ENCODE peak calls at places on chromosomes 6 and 20, in four cellular contexts. One of them, this sample, is unnamed.

GRCh38 chr20:56815796-56816195 is 186.7 kb downstream of the TFAP2C start:
- DNase-seq in astrocyte: no peak
- DNase-seq in mesendoderm: no peak
- DNase-seq in WERI-Rb-1: no peak
- DNase-seq in this sample: no peak

GRCh38 chr6:123677897-123678296 is 41.1 kb upstream of the TRDN start:
- DNase-seq in WERI-Rb-1: no peak
- DNase-seq in mesendoderm: peak; percentile 10
- DNase-seq in astrocyte: no peak
- DNase-seq in this sample: no peak

GRCh38 chr20:14817121-14817520 is 479.7 kb upstream of the FLRT3 start:
- DNase-seq in mesendoderm: no peak
- DNase-seq in WERI-Rb-1: no peak
- DNase-seq in astrocyte: no peak
- DNase-seq in this sample: no peak

GRCh38 chr6:150775400-150775799 is 90.1 kb upstream of the MTHFD1L start:
- DNase-seq in astrocyte: peak; percentile 63
- DNase-seq in mesendoderm: no peak
- DNase-seq in WERI-Rb-1: no peak
- DNase-seq in this sample: no peak

GRCh38 chr20:50750145-50750671 is 18.8 kb downstream of the PARD6B start:
- DNase-seq in mesendoderm: no peak
- DNase-seq in astrocyte: no peak
- DNase-seq in WERI-Rb-1: no peak
- DNase-seq in this sample: no peak

GRCh38 chr6:155310596-155310995 is 3.7 kb downstream of the TFB1M start:
- DNase-seq in astrocyte: peak; percentile 30
- DNase-seq in WERI-Rb-1: no peak
- DNase-seq in mesendoderm: no peak
- DNase-seq in this sample: no peak

GRCh38 chr6:16737389-16737788 is 23.9 kb downstream of the ATXN1 start:
- DNase-seq in WERI-Rb-1: no peak
- DNase-seq in astrocyte: peak; percentile 71
- DNase-seq in mesendoderm: peak; percentile 13
- DNase-seq in this sample: no peak

GRCh38 chr6:89623749-89624148 is 14.8 kb downstream of the LYRM2 start:
- DNase-seq in WERI-Rb-1: no peak
- DNase-seq in astrocyte: no peak
- DNase-seq in mesendoderm: no peak
- DNase-seq in this sample: no peak

GRCh38 chr6:166872431-166873139 is 83.8 kb downstream of the RNASET2 start:
- DNase-seq in astrocyte: no peak
- DNase-seq in mesendoderm: peak; percentile 35
- DNase-seq in WERI-Rb-1: no peak
- DNase-seq in this sample: no peak
- H3K27ac ChIP-seq in astrocyte: no peak overlapping the region
- H3K27ac ChIP-seq in mesendoderm: no peak overlapping the region
- H3K27ac ChIP-seq in WERI-Rb-1: no peak overlapping the region
- H3K27ac ChIP-seq in this sample: no peak overlapping the region

GRCh38 chr6:13355969-13356368 is 27.6 kb upstream of the TBC1D7 start:
- DNase-seq in WERI-Rb-1: no peak
- DNase-seq in astrocyte: no peak
- DNase-seq in mesendoderm: no peak
- DNase-seq in this sample: no peak
- H3K4me3 ChIP-seq in WERI-Rb-1: no peak overlapping the region
- H3K4me3 ChIP-seq in astrocyte: peak overlapping the region; percentile 33
- H3K4me3 ChIP-seq in mesendoderm: no peak overlapping the region
- H3K4me3 ChIP-seq in this sample: peak overlapping the region; percentile 22

DNA sequence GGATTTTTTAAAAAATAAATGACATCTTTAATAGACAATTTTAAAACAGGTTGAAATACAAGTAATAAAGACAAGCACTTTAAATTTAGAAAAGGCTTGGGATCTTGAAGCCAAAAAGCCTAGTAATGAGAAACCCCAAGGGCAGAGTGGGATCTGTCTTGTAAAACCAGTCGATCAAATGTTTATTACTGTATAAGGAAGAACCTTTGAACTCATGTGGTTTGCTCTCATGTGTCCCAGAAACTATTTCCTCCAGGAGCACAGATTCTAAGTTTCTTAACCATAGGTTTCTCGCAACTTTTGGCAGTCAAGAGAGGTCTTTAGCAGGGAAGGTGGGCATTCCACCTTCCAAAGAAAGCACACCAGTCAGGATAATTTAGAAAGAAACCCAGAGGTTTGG is 541.7 kb upstream of the BTBD3 start:
- DNase-seq in astrocyte: no peak
- DNase-seq in WERI-Rb-1: no peak
- DNase-seq in mesendoderm: no peak
- DNase-seq in this sample: no peak
- H3K27ac ChIP-seq in astrocyte: no peak overlapping the region
- H3K27ac ChIP-seq in WERI-Rb-1: no peak overlapping the region
- H3K27ac ChIP-seq in mesendoderm: no peak overlapping the region
- H3K27ac ChIP-seq in this sample: no peak overlapping the region

DNA sequence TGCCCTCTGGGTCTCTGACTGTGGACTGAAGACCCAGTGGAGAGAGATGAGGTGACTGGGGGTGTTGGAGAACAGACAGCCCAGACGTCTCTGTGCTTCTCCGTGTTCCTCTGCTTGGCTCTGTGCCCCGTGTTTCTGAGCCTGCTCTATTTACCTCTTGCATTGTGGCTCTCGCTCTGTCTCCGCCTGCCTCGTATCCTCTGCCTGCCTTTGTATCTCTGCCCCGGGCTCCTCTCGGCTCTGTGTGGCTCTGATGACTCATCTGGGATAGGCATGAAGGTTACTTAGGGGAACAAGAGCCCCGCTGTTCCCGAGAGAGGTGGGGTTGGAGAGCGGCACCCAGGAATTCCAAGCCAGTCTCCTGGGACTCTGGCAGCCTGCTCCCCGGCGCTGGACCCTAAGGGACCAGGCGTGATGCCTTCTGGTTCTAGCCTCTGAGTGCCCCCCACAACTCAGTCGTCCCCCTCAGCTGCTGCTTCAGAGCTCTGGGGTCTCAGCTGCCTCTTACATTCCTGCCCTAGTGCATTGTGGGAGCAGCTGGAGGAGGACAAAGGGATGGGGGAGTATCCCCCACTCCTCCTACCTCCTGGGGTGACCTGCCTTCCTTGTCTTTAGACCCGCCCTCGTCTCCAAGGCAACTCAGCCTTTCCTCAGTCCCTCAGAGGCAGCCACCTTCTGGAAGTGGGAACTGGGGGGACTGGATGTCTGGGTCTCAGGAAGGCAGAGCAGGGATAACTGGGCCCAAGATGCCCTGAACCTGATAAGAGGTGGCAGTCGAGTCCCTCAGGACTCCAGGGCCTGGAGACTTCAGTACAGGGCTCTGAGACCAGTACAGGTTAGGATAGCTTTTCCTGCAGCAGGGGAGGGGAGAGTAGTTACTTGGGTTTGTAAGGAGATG is 1.9 kb downstream of the DDR1 start:
- DNase-seq in mesendoderm: peak; percentile 94
- DNase-seq in astrocyte: peak; percentile 65
- DNase-seq in WERI-Rb-1: peak; percentile 83
- DNase-seq in this sample: peak; percentile 51
- H3K4me3 ChIP-seq in mesendoderm: peak overlapping the region; percentile 9
- H3K4me3 ChIP-seq in astrocyte: peak overlapping the region; percentile 64
- H3K4me3 ChIP-seq in WERI-Rb-1: peak overlapping the region; percentile 5
- H3K4me3 ChIP-seq in this sample: peak overlapping the region; percentile 68

GRCh38 chr6:14382381-14383236 is 265.0 kb downstream of the CD83 start:
- DNase-seq in mesendoderm: no peak
- DNase-seq in astrocyte: no peak
- DNase-seq in WERI-Rb-1: no peak
- DNase-seq in this sample: no peak
- H3K27ac ChIP-seq in mesendoderm: no peak overlapping the region
- H3K27ac ChIP-seq in astrocyte: no peak overlapping the region
- H3K27ac ChIP-seq in WERI-Rb-1: no peak overlapping the region
- H3K27ac ChIP-seq in this sample: no peak overlapping the region

GRCh38 chr20:45833030-45833882 is at the start of gene SNX21:
- DNase-seq in astrocyte: peak; percentile 92
- DNase-seq in WERI-Rb-1: peak; percentile 82
- DNase-seq in mesendoderm: peak; percentile 88
- DNase-seq in this sample: no peak

GRCh38 chr20:45834797-45835161 is 1.2 kb downstream of the SNX21 start:
- DNase-seq in WERI-Rb-1: no peak
- DNase-seq in mesendoderm: no peak
- DNase-seq in astrocyte: no peak
- DNase-seq in this sample: no peak

GRCh38 chr20:45836841-45837240 is 3.2 kb downstream of the SNX21 start:
- DNase-seq in mesendoderm: no peak
- DNase-seq in WERI-Rb-1: no peak
- DNase-seq in astrocyte: no peak
- DNase-seq in this sample: no peak

GRCh38 chr20:45833883-45834796 is 541 bp downstream of the SNX21 start:
- DNase-seq in WERI-Rb-1: peak; percentile 80
- DNase-seq in astrocyte: peak; percentile 44
- DNase-seq in mesendoderm: peak; percentile 79
- DNase-seq in this sample: peak; percentile 46

DNA sequence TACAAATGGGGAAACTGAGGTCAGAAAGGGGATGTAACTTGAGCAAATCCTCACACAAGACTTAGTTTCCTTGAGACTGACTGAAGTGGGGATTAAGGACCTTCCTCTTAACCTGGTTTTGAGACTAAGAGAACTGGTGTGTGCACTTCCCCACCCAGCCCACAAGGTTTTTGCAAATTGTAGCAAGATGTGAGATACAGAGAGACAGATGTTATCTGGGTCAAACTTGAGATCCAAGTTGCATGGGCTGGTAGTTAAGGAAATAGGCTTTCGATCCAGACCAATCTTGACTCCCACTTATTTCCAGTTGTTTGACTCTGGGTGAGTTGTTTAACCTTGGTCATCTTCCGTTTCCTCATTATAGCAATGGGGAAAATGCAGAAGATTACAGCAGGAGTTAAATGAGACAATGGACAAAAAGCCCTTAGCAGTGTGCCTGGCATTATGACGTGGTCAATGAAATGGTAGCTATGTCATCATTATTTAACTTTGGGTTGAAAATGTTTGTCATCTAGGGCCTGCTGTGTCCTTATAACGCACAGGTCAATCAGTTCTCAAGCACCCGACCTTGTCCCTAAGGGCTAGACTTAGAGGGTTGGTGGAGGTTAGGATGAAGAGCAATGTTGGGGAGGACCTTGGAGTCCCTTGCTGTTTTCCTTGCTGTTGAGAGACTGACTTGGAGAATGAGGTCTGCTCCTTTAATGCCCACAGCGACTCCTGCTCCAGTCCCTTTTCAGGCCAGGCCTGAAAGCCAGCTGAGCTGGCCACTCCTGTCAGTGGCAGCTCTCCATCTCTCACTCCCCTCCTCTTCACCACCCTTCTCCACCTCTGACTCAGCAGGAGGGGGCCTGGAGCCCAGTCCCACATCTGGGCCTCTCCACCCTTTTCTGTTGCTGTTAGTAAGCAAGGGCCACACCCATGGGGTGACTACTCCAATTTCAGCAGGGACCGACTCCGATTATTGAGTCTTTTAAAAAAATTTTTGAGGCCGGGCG is 1.9 kb downstream of the SNX21 start:
- DNase-seq in WERI-Rb-1: no peak
- DNase-seq in mesendoderm: no peak
- DNase-seq in astrocyte: peak; percentile 53
- DNase-seq in this sample: no peak
- H3K4me3 ChIP-seq in WERI-Rb-1: no peak overlapping the region
- H3K4me3 ChIP-seq in mesendoderm: no peak overlapping the region
- H3K4me3 ChIP-seq in astrocyte: peak overlapping the region; percentile 71
- H3K4me3 ChIP-seq in this sample: no peak overlapping the region